ENCODE peak calls at places on chromosomes 12 and 14, in eight cellular contexts. One of them, this sample, is unnamed.

GRCh38 chr12:4438834-4439596 is 6.6 kb downstream of the FGF6 start:
- DNase-seq in testis: no peak
- DNase-seq in NB4: peak
- DNase-seq in thyroid gland: no peak
- DNase-seq in uterus: no peak
- DNase-seq in breast epithelium: no peak
- DNase-seq in body of pancreas: no peak
- DNase-seq in IMR-90: no peak
- DNase-seq in this sample: no peak

GRCh38 chr14:98223106-98223505 is 1048.9 kb downstream of the BCL11B start:
- DNase-seq in NB4: no peak
- DNase-seq in testis: no peak
- DNase-seq in breast epithelium: no peak
- DNase-seq in uterus: no peak
- DNase-seq in thyroid gland: no peak
- DNase-seq in IMR-90: no peak
- DNase-seq in body of pancreas: no peak
- DNase-seq in this sample: no peak

GRCh38 chr12:11500222-11500860 is 105.0 kb upstream of the PRB2 start:
- DNase-seq in uterus: peak
- DNase-seq in thyroid gland: peak
- DNase-seq in body of pancreas: peak
- DNase-seq in NB4: peak
- DNase-seq in IMR-90: peak
- DNase-seq in testis: peak
- DNase-seq in breast epithelium: peak
- DNase-seq in this sample: peak

GRCh38 chr12:203462-204260 is 10.3 kb downstream of the SLC6A12 start:
- DNase-seq in IMR-90: no peak
- DNase-seq in uterus: no peak
- DNase-seq in NB4: no peak
- DNase-seq in body of pancreas: peak
- DNase-seq in thyroid gland: peak
- DNase-seq in breast epithelium: no peak
- DNase-seq in testis: peak
- DNase-seq in this sample: no peak

GRCh38 chr14:37526992-37527391 is 68.1 kb downstream of the FOXA1 start:
- DNase-seq in uterus: no peak
- DNase-seq in NB4: no peak
- DNase-seq in IMR-90: no peak
- DNase-seq in testis: no peak
- DNase-seq in breast epithelium: no peak
- DNase-seq in thyroid gland: no peak
- DNase-seq in body of pancreas: no peak
- DNase-seq in this sample: no peak

GRCh38 chr12:94856324-94856723 is 147.2 kb downstream of the NDUFA12 start:
- DNase-seq in thyroid gland: no peak
- DNase-seq in breast epithelium: no peak
- DNase-seq in body of pancreas: no peak
- DNase-seq in testis: no peak
- DNase-seq in uterus: no peak
- DNase-seq in IMR-90: no peak
- DNase-seq in NB4: no peak
- DNase-seq in this sample: no peak

GRCh38 chr14:94213021-94213420 is 38.9 kb downstream of the PPP4R4 start:
- DNase-seq in uterus: no peak
- DNase-seq in testis: no peak
- DNase-seq in breast epithelium: no peak
- DNase-seq in thyroid gland: no peak
- DNase-seq in NB4: peak
- DNase-seq in IMR-90: peak
- DNase-seq in body of pancreas: no peak
- DNase-seq in this sample: no peak

GRCh38 chr12:28966049-28966778 is 182.9 kb upstream of the FAR2 start:
- DNase-seq in IMR-90: peak
- DNase-seq in uterus: peak
- DNase-seq in body of pancreas: peak
- DNase-seq in testis: peak
- DNase-seq in NB4: no peak
- DNase-seq in breast epithelium: no peak
- DNase-seq in thyroid gland: peak
- DNase-seq in this sample: no peak

GRCh38 chr12:10661338-10661737 is 12.5 kb downstream of the STYK1 start:
- DNase-seq in body of pancreas: no peak
- DNase-seq in NB4: no peak
- DNase-seq in IMR-90: peak
- DNase-seq in testis: no peak
- DNase-seq in uterus: no peak
- DNase-seq in thyroid gland: no peak
- DNase-seq in breast epithelium: no peak
- DNase-seq in this sample: no peak

GRCh38 chr14:101508948-101509729 is 52.2 kb upstream of the DIO3 start:
- DNase-seq in testis: no peak
- DNase-seq in body of pancreas: no peak
- DNase-seq in uterus: no peak
- DNase-seq in thyroid gland: peak
- DNase-seq in breast epithelium: no peak
- DNase-seq in NB4: no peak
- DNase-seq in IMR-90: no peak
- DNase-seq in this sample: no peak

GRCh38 chr14:21078726-21079125 is 8.6 kb downstream of the ARHGEF40 start:
- DNase-seq in body of pancreas: no peak
- DNase-seq in NB4: no peak
- DNase-seq in testis: no peak
- DNase-seq in uterus: no peak
- DNase-seq in breast epithelium: no peak
- DNase-seq in thyroid gland: no peak
- DNase-seq in IMR-90: no peak
- DNase-seq in this sample: no peak

GRCh38 chr14:101791919-101792572 is 30.5 kb downstream of the PPP2R5C start:
- DNase-seq in body of pancreas: no peak
- DNase-seq in thyroid gland: no peak
- DNase-seq in NB4: no peak
- DNase-seq in breast epithelium: no peak
- DNase-seq in IMR-90: peak
- DNase-seq in uterus: no peak
- DNase-seq in testis: no peak
- DNase-seq in this sample: peak

GRCh38 chr12:108772896-108773797 is 41.8 kb upstream of the CORO1C start:
- DNase-seq in NB4: no peak
- DNase-seq in IMR-90: no peak
- DNase-seq in body of pancreas: no peak
- DNase-seq in thyroid gland: no peak
- DNase-seq in breast epithelium: no peak
- DNase-seq in testis: no peak
- DNase-seq in uterus: no peak
- DNase-seq in this sample: no peak

GRCh38 chr14:22819191-22819988 is 4.2 kb upstream of the SLC7A7 start:
- DNase-seq in uterus: no peak
- DNase-seq in testis: no peak
- DNase-seq in breast epithelium: no peak
- DNase-seq in thyroid gland: peak
- DNase-seq in IMR-90: peak
- DNase-seq in NB4: no peak
- DNase-seq in body of pancreas: peak
- DNase-seq in this sample: no peak
- TF ChIP-seq POLR2A in uterus: no peak
- TF ChIP-seq POLR2A in testis: no peak
- TF ChIP-seq POLR2A in breast epithelium: no peak
- TF ChIP-seq POLR2A in thyroid gland: peak
- TF ChIP-seq POLR2A in IMR-90: peak
- TF ChIP-seq POLR2A in NB4: no peak
- TF ChIP-seq POLR2A in body of pancreas: peak
- TF ChIP-seq POLR2A in this sample: no peak

GRCh38 chr14:64960762-64961276 is 11.3 kb downstream of the RAB15 start:
- DNase-seq in breast epithelium: peak
- DNase-seq in thyroid gland: peak
- DNase-seq in IMR-90: no peak
- DNase-seq in NB4: peak
- DNase-seq in uterus: no peak
- DNase-seq in testis: no peak
- DNase-seq in body of pancreas: peak
- DNase-seq in this sample: peak
- TF ChIP-seq POLR2A in breast epithelium: no peak
- TF ChIP-seq POLR2A in thyroid gland: no peak
- TF ChIP-seq POLR2A in IMR-90: no peak
- TF ChIP-seq POLR2A in NB4: no peak
- TF ChIP-seq POLR2A in uterus: no peak
- TF ChIP-seq POLR2A in testis: no peak
- TF ChIP-seq POLR2A in body of pancreas: no peak
- TF ChIP-seq POLR2A in this sample: no peak

DNA sequence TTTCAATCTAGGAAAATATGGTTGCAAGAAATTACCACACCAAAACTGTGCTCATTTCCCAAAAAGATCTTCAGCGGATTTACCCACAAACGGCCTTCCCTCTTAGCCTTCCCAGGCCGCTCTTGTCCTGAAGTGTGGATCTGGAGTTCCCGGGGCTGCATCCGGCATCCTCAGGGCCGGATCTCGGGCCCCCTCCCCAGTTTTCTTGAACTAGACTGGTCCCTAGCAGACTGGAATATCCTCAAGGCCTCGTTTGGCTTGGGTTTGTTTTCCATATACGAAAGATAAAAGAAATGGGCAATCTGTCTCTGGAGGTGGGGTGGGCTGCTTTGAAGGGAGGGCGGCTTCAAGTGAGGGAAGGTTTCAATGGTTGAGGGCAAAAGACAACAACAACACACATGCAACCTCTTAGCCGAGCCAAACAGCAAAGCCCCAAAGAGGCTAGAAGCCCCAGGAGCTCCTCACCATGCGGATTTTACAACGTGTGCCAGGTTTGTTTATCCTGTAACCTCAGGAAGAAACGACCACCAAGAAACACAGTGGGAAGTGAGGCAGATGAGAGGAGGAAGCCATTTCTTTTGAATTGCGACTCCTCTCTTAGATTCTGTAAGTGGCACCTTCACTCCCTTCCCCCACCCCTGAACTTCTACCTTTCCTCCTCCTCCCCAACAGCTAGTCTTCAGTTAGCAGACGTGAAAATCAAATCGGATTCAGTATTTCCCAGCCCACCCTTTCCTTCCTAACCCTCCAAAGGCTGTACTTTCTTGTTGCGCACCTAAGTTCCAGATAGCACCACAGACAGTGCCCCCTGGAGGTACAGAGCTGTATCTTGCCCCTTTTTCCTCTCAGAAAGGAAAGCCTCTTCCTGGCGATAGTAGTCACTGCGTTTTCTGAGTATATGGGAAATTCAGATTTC is 2.6 kb downstream of the MYF6 start:
- DNase-seq in breast epithelium: no peak
- DNase-seq in IMR-90: no peak
- DNase-seq in thyroid gland: no peak
- DNase-seq in body of pancreas: peak
- DNase-seq in uterus: no peak
- DNase-seq in testis: peak
- DNase-seq in NB4: peak
- DNase-seq in this sample: peak
- TF ChIP-seq POLR2A in breast epithelium: no peak
- TF ChIP-seq POLR2A in IMR-90: no peak
- TF ChIP-seq POLR2A in thyroid gland: no peak
- TF ChIP-seq POLR2A in body of pancreas: no peak
- TF ChIP-seq POLR2A in uterus: no peak
- TF ChIP-seq POLR2A in testis: no peak
- TF ChIP-seq POLR2A in NB4: no peak
- TF ChIP-seq POLR2A in this sample: no peak

DNA sequence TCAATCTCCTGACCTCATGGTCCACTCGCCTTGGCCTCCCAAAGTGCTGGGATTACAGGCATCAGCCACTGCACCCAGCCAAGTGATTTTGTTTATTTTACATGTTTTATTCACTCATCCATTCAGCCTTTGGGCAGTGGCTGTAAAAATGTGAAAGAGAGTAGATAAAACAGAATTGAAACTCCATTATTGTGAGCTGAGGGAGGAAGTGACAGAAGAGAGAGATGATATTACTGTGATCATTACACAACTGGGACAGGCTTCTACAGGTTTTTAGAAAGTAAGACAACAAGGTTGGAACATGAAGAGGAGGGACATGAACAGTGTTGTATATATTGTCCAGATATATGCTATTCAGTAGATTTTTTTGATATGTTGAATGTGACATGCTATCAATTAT is 25.0 kb downstream of the CREBL2 start:
- DNase-seq in thyroid gland: no peak
- DNase-seq in uterus: no peak
- DNase-seq in NB4: no peak
- DNase-seq in breast epithelium: no peak
- DNase-seq in testis: no peak
- DNase-seq in IMR-90: no peak
- DNase-seq in body of pancreas: no peak
- DNase-seq in this sample: no peak
- TF ChIP-seq POLR2A in thyroid gland: no peak
- TF ChIP-seq POLR2A in uterus: no peak
- TF ChIP-seq POLR2A in NB4: no peak
- TF ChIP-seq POLR2A in breast epithelium: no peak
- TF ChIP-seq POLR2A in testis: no peak
- TF ChIP-seq POLR2A in IMR-90: no peak
- TF ChIP-seq POLR2A in body of pancreas: no peak
- TF ChIP-seq POLR2A in this sample: no peak

GRCh38 chr12:64403708-64404469 is at the start of gene XPOT:
- DNase-seq in breast epithelium: peak
- DNase-seq in testis: peak
- DNase-seq in NB4: peak
- DNase-seq in IMR-90: peak
- DNase-seq in uterus: peak
- DNase-seq in thyroid gland: peak
- DNase-seq in body of pancreas: peak
- DNase-seq in this sample: peak
- TF ChIP-seq POLR2A in breast epithelium: no peak
- TF ChIP-seq POLR2A in testis: no peak
- TF ChIP-seq POLR2A in NB4: peak
- TF ChIP-seq POLR2A in IMR-90: peak
- TF ChIP-seq POLR2A in uterus: no peak
- TF ChIP-seq POLR2A in thyroid gland: peak
- TF ChIP-seq POLR2A in body of pancreas: peak
- TF ChIP-seq POLR2A in this sample: peak

DNA sequence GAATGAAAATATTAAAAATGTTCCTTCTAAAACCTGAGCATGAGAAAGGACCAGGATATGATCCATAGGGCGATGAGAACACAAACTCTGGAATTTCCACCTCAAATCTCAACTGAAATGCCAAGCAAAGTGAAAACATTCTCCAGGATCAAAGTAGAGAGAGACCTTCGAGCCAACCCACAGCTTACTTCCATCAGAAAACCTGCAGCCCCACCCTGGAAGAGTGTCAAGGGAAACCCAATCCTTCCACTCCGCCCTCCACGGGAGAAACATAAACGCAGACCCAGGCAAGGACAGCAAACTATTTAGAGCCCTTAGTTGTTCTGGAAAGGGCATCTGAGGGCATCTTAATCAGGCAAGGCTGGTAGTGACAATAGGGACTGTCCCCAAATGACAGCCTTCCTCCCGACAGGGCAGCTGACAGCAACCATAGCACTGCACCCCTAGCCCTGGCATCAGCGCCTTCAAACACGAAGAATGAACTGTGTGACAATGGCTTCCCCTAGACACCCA is 21.8 kb downstream of the SLC15A4 start:
- DNase-seq in IMR-90: peak
- DNase-seq in testis: no peak
- DNase-seq in uterus: no peak
- DNase-seq in breast epithelium: no peak
- DNase-seq in body of pancreas: no peak
- DNase-seq in thyroid gland: no peak
- DNase-seq in NB4: no peak
- DNase-seq in this sample: no peak
- TF ChIP-seq POLR2A in IMR-90: no peak
- TF ChIP-seq POLR2A in testis: no peak
- TF ChIP-seq POLR2A in uterus: no peak
- TF ChIP-seq POLR2A in breast epithelium: no peak
- TF ChIP-seq POLR2A in body of pancreas: no peak
- TF ChIP-seq POLR2A in thyroid gland: no peak
- TF ChIP-seq POLR2A in NB4: no peak
- TF ChIP-seq POLR2A in this sample: no peak

GRCh38 chr12:57514720-57515467 is 5.4 kb downstream of the DDIT3 start:
- DNase-seq in body of pancreas: no peak
- DNase-seq in thyroid gland: no peak
- DNase-seq in IMR-90: no peak
- DNase-seq in uterus: no peak
- DNase-seq in testis: no peak
- DNase-seq in breast epithelium: no peak
- DNase-seq in NB4: no peak
- DNase-seq in this sample: no peak
- TF ChIP-seq POLR2A in body of pancreas: no peak
- TF ChIP-seq POLR2A in thyroid gland: no peak
- TF ChIP-seq POLR2A in IMR-90: no peak
- TF ChIP-seq POLR2A in uterus: no peak
- TF ChIP-seq POLR2A in testis: no peak
- TF ChIP-seq POLR2A in breast epithelium: no peak
- TF ChIP-seq POLR2A in NB4: no peak
- TF ChIP-seq POLR2A in this sample: peak

This sample was measured in erythroblast.